ENCODE peak calls at places on chromosomes 1 and 21, in four cellular contexts. K is K562, Q is HepG2, C is H1. D is an unnamed sample.

GRCh38 chr1:214678386-214678785 is 75.4 kb downstream of the CENPF start:
- DNase-seq in Q (peak), C (no peak), K (peak), D (no peak)

GRCh38 chr1:172499636-172500141 is 33.3 kb upstream of the SUCO start:
- DNase-seq in C (no peak), Q (peak), K (peak), D (no peak)

GRCh38 chr1:19536519-19536918 is 51.2 kb upstream of the CAPZB start:
- DNase-seq in C (no peak), Q (no peak), K (no peak), D (no peak)

GRCh38 chr21:38293765-38294164 is 37.0 kb downstream of the KCNJ15 start:
- DNase-seq in K (peak), C (no peak), Q (peak), D (no peak)

GRCh38 chr1:53145619-53145941 is 3.1 kb upstream of the SLC1A7 start:
- DNase-seq in C (no peak), K (no peak), Q (no peak), D (no peak)

GRCh38 chr1:96334236-96334557 is 387.4 kb upstream of the PTBP2 start:
- DNase-seq in Q (no peak), K (no peak), C (no peak), D (no peak)

GRCh38 chr1:244863491-244864252 is 671 bp downstream of the HNRNPU start:
- DNase-seq in Q (no peak), C (no peak), K (no peak), D (no peak)

GRCh38 chr1:147613506-147613905 is 56.8 kb downstream of the ACP6 start:
- DNase-seq in C (no peak), Q (no peak), K (no peak), D (no peak)

GRCh38 chr1:225711236-225711937 is 58.5 kb upstream of the ENAH start:
- DNase-seq in Q (peak), K (no peak), C (no peak), D (no peak)

GRCh38 chr1:151905070-151905442 is 4.3 kb downstream of the THEM4 start:
- DNase-seq in Q (no peak), K (peak), C (no peak), D (no peak)

GRCh38 chr21:45910548-45911221 is 70.9 kb upstream of the COL6A1 start:
- DNase-seq in Q (no peak), C (no peak), K (no peak), D (no peak)

GRCh38 chr1:47175227-47175934 is 14.5 kb downstream of the PDZK1IP1 start:
- DNase-seq in K (peak), Q (peak), C (peak), D (peak)

GRCh38 chr1:22388666-22389455 is 62.8 kb upstream of the ZBTB40 start:
- DNase-seq in C (no peak), K (no peak), Q (no peak), D (no peak)

GRCh38 chr1:50422946-50423669 is at the start of gene DMRTA2:
- DNase-seq in Q (no peak), K (no peak), C (peak), D (peak)

GRCh38 chr1:165898837-165899236 is 71.4 kb downstream of the UCK2 start:
- DNase-seq in Q (no peak), K (no peak), C (no peak), D (no peak)

GRCh38 chr1:6093061-6093460 is 47.4 kb downstream of the KCNAB2 start:
- DNase-seq in Q (no peak), C (no peak), K (no peak), D (no peak)

GRCh38 chr1:76901158-76901767 is 34.0 kb downstream of the ST6GALNAC5 start:
- DNase-seq in K (peak), C (peak), Q (peak), D (peak)

GRCh38 chr1:15282038-15282437 is 35.0 kb downstream of the FHAD1 start:
- DNase-seq in Q (no peak), C (no peak), K (no peak), D (no peak)

GRCh38 chr1:36352141-36352909 is 28.9 kb upstream of the EVA1B start:
- DNase-seq in C (no peak), K (no peak), Q (peak), D (no peak)

GRCh38 chr1:47190807-47191206 is 971 bp upstream of the PDZK1IP1 start:
- DNase-seq in C (no peak), K (no peak), Q (no peak), D (no peak)

GRCh38 chr1:15851251-15852035 is 3.9 kb downstream of the SPEN start:
- DNase-seq in C (peak), K (peak), Q (no peak), D (no peak)

GRCh38 chr1:205144046-205144720 is 22.4 kb upstream of the RBBP5 start:
- DNase-seq in C (no peak), Q (no peak), K (no peak), D (no peak)

GRCh38 chr1:32742132-32742947 is 39.8 kb upstream of the SYNC start:
- DNase-seq in Q (peak), C (peak), K (no peak), D (peak)
- TF ChIP-seq JUN in Q (no peak), C (no peak), K (no peak), D (no peak)

GRCh38 chr1:202613571-202613970 is 96.7 kb downstream of the SYT2 start:
- DNase-seq in K (no peak), Q (no peak), C (no peak), D (no peak)

GRCh38 chr1:202616355-202616910 is 93.8 kb downstream of the SYT2 start:
- DNase-seq in K (no peak), C (no peak), Q (no peak), D (no peak)

GRCh38 chr1:202619528-202619927 is 90.7 kb downstream of the SYT2 start:
- DNase-seq in K (no peak), Q (no peak), C (no peak), D (no peak)

GRCh38 chr1:202618387-202619022 is 91.7 kb downstream of the SYT2 start:
- DNase-seq in K (no peak), C (no peak), Q (no peak), D (no peak)

DNA sequence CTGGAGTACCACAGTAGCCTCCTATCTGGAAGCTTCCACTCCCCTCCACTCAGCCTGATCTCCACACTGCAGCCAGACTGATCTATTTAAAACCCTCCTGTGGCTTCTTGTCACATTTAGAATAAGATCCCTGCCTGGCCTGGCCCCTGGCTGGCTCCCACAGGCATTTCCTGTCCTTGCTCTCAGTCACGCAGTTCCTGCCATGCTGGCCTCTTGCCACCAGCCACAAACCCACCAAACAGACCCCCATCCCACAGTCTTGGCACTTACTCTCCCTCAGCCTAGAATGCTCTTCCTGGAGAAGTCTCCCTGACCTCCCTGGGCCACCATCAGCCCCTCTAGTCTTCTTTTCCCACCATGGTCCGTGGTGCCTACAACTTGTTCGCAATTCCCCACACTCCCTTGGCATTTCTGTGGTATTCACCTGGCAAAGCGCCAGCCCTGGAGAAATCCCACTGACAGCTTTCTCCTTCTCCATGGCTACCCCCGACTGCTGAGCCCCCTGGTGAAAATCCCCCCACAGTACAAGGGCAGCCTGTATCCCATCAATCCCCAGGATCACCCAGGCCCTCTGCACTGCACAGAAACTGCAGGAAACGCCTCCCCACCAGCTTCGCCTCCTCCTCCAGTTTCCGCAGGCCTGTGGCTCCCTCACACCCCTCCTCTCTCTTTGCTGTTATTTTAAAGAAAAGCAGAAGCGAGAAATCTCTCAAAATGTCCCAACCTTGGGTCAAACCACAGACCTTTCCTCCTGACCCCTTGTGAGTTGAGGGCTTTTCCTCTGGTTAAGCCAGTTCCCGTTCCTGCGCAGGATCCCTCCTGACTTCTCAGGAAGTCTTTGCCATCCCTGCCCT is 94.5 kb downstream of the SYT2 start:
- DNase-seq in C (no peak), K (no peak), Q (no peak), D (no peak)
- TF ChIP-seq ATF2 in C (no peak), K (no peak), Q (no peak), D (no peak)

DNA sequence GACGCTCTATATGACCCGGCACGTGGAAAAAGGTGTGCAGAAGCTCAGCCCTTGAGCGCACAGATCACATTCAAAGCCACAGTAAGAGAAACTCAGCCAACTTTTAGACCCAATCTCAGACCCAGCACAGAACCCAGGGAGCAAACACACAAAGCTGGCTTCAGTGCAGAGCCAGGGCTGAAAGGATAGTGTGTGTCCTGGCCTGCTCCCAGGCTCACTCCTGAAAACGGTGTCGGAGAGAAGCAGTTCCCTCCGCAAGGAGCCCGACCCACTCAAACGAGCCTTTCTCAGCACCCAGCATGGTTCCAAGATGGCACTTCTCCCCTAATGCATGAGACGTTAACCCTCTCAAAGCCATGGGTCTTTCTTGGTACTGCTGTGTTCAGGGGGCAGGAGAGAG is 39.6 kb downstream of the CASZ1 start:
- DNase-seq in C (no peak), Q (no peak), K (no peak), D (no peak)
- TF ChIP-seq JUN in C (no peak), Q (no peak), K (no peak), D (no peak)

DNA sequence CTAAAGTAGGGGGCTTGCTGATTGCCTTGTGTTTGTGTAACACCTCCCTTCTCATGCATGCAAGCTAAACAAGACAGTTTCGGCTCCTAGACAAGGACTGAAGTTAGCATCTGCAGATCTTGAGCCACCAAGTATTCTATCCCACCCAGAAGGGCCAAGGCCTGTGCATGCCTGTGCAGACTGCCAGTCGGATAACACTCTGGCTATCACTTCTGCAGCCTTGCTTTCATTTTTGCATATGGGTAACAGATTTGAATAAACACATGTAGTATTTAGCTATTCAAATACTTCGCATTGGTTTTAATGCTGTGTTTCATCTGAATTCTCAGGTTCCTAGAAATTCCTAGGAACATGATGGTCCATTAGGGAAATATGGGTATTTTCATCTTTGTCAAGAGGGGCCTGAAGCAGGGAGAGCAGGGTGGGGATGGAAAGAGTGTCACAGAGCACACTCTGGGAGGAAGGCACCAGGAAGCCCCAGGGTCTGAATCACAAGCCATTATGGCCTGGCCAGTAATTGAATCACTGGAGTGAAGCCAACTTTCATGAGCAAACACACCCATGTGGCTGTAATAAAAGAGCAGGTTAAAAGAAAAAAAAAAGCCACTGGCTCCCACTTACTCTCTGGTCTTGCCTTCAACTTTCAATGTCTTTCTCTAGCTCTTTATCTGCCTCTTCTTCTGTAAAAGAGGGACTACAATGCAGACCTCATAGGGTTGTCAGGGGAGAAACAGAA is 28.2 kb downstream of the GADD45A start:
- DNase-seq in K (peak), C (no peak), Q (peak), D (no peak)
- TF ChIP-seq ATF2 in K (no peak), C (no peak), Q (no peak), D (no peak)

D was measured in WTC11.